ENCODE peak calls at places on chromosomes 4 and X, in nine cellular contexts. C is sigmoid colon, A is K562, F is A549, X is transverse colon, G is stomach, E is tibial nerve, O is SK-N-SH, K is esophagus muscularis mucosa. N is an unnamed sample.

GRCh38 chr4:177171588-177171987 is 138.1 kb upstream of the NEIL3 start:
- DNase-seq in A (no peak), F (no peak), O (no peak), E (no peak), C (no peak), G (no peak), X (no peak), K (no peak), N (no peak)

GRCh38 chrX:72245461-72246089 is 6.7 kb upstream of the ERCC6L start:
- DNase-seq in C (no peak), X (peak; percentile 73), F (peak; percentile 74), G (peak; percentile 77), K (no peak), O (peak; percentile 79), A (peak; percentile 67), E (no peak), N (peak; percentile 42)

GRCh38 chr4:150139297-150139696 is 61.1 kb downstream of the DCLK2 start:
- DNase-seq in A (no peak), X (no peak), C (no peak), G (no peak), F (no peak), O (no peak), E (no peak), K (no peak), N (no peak)

GRCh38 chr4:100306018-100306417 is 115.8 kb upstream of the DDIT4L start:
- DNase-seq in C (no peak), A (no peak), G (no peak), F (no peak), O (no peak), X (no peak), E (no peak), K (no peak), N (no peak)

GRCh38 chr4:1285790-1286553 is 3.7 kb upstream of the MAEA start:
- DNase-seq in C (no peak), E (no peak), O (no peak), F (no peak), X (no peak), A (no peak), K (no peak), G (no peak), N (no peak)

GRCh38 chrX:48025561-48025960 is 18.8 kb downstream of the SPACA5 start:
- DNase-seq in F (peak; percentile 15), E (no peak), O (peak; percentile 55), A (peak; percentile 35), X (peak; percentile 36), G (peak; percentile 43), K (no peak), C (no peak), N (peak; percentile 35)

GRCh38 chr4:24473309-24473721 is 111.0 kb downstream of the DHX15 start:
- DNase-seq in F (no peak), O (peak; percentile 25), X (peak; percentile 12), C (peak; percentile 65), E (no peak), G (no peak), K (no peak), A (no peak), N (no peak)

GRCh38 chrX:6941041-6941440 is 206.5 kb upstream of the STS start:
- DNase-seq in F (no peak), O (no peak), K (no peak), G (no peak), X (no peak), C (no peak), A (no peak), E (no peak), N (no peak)

GRCh38 chr4:76641758-76642157 is 206.7 kb downstream of the SHROOM3 start:
- DNase-seq in X (no peak), K (no peak), F (no peak), O (no peak), G (no peak), E (no peak), C (no peak), A (no peak), N (no peak)

GRCh38 chr4:22932326-22932725 is 239.6 kb downstream of the GBA3 start:
- DNase-seq in E (no peak), A (no peak), K (no peak), X (peak; percentile 17), C (no peak), G (peak; percentile 76), F (no peak), O (no peak), N (no peak)

GRCh38 chr4:132076829-132077228 is 1072.3 kb upstream of the PCDH10 start:
- DNase-seq in G (no peak), A (no peak), C (no peak), K (no peak), X (no peak), F (no peak), E (no peak), O (no peak), N (no peak)

GRCh38 chr4:73690051-73690744 is 50.2 kb upstream of the CXCL8 start:
- DNase-seq in K (no peak), E (no peak), F (no peak), G (no peak), A (no peak), C (no peak), X (no peak), O (no peak), N (no peak)

GRCh38 chr4:176443117-176443516 is 123.4 kb downstream of the SPCS3 start:
- DNase-seq in A (no peak), X (no peak), O (no peak), E (no peak), C (no peak), G (no peak), K (no peak), F (peak; percentile 10), N (no peak)

GRCh38 chr4:87896020-87896621 is 63.4 kb downstream of the MEPE start:
- DNase-seq in F (peak; percentile 14), G (no peak), A (no peak), O (no peak), C (no peak), X (no peak), E (no peak), K (no peak), N (no peak)

GRCh38 chr4:30094866-30095265 is 625.3 kb upstream of the PCDH7 start:
- DNase-seq in K (no peak), A (no peak), X (no peak), C (no peak), G (no peak), E (no peak), O (no peak), F (no peak), N (no peak)

GRCh38 chr4:121726642-121727268 is 30.0 kb upstream of the ANXA5 start:
- DNase-seq in C (no peak), X (no peak), K (no peak), G (no peak), O (peak; percentile 22), E (no peak), A (peak; percentile 50), F (peak; percentile 29), N (no peak)

GRCh38 chrX:13338985-13339384 is 19.1 kb upstream of the ATXN3L start:
- DNase-seq in A (no peak), X (no peak), C (no peak), K (no peak), G (no peak), O (no peak), F (no peak), E (no peak), N (no peak)
- TF ChIP-seq EP300 in A (no peak), X (no peak), C (no peak), K (no peak), G (no peak), O (peak; percentile 14), F (no peak), E (no peak), N (no peak)

GRCh38 chrX:46039526-46039925 is 505.7 kb downstream of the ZNF674 start:
- DNase-seq in K (no peak), A (no peak), X (no peak), O (no peak), F (no peak), E (no peak), G (no peak), C (no peak), N (no peak)
- TF ChIP-seq EP300 in K (no peak), A (no peak), X (no peak), O (no peak), F (no peak), E (no peak), G (no peak), C (no peak), N (no peak)

DNA sequence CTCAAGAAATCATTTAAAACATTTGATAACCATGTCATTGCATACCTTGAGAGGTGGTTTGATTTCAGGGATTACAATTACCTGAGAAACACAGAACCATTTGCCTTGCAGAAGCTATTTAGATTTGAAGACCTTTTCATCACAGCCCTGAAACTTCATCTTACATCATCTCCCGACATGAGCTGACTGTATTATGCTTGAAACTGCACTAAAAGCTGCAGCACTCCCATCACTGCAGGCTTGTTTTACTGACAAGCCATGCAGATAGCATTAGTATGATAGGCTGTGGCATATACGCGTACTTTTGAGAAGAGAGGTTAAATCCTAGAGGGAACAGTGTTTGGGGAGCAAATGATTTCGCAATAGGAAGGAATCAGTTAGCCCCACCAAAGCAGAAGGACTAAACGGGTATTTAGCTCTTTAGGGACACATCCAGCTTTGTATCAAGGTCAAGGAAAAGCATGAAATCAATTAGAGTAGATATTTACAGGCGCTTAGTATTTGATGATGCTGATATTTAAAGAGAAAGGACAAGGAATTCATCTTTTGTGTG is 133.2 kb upstream of the DIAPH2 start:
- DNase-seq in O (no peak), K (no peak), E (no peak), C (no peak), A (no peak), F (no peak), X (no peak), G (no peak), N (no peak)
- TF ChIP-seq EP300 in O (no peak), K (no peak), E (no peak), C (no peak), A (no peak), F (no peak), X (no peak), G (no peak), N (no peak)

DNA sequence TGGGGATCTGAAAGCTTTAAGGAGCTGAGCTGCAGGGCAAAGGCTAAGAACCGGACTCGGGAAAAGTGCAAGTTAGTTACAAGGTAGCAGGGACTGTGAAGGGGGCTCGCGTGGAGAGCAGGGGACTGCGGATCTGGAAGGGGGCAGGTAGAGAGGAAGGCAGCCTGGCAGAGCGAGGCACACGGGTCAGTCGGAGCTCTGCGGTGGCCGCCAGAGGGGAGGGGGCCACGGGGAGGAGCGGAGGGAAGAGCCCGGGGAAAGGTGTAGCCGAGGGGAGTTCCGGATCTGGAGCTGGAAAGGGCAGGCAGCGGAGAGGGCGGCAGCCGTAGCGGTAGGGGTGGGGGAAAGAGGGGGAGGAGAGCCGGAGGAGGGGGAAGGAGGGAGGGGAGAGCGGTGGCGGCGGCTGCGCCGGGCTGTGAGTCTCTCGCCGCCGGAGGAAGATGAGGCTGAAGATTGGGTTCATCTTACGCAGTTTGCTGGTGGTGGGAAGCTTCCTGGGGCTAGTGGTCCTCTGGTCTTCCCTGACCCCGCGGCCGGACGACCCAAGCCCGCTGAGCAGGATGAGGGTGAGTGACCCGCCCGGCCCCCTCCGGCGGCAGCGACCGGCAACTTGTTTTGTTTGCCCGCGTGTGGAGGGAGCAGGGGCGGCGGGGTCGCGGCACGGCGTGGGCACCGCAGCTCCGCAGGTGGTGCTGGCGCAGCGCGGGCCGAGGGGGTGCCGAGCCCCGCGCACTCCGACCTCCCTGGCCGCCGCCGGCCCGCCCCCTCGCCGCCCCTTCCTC is at the start of gene GALNT7:
- DNase-seq in E (peak; percentile 34), F (peak; percentile 75), K (peak; percentile 93), A (peak; percentile 85), G (peak; percentile 81), O (peak; percentile 92), C (peak; percentile 87), X (peak; percentile 83), N (peak; percentile 76)
- TF ChIP-seq EP300 in E (no peak), F (no peak), K (no peak), A (no peak), G (no peak), O (no peak), C (no peak), X (no peak), N (no peak)